ENCODE peak calls at places on chromosomes 13 and 19, in nine cellular contexts. L is aorta, K is epithelial cell of proximal tubule, T is HTR-8/SVneo, E is fibroblast of mammary gland, X is T follicular helper cell, M is ovary, C is lower lobe of right lung, H is AG10803. O is an unnamed sample.

GRCh38 chr13:26132756-26133155 is 80.9 kb upstream of the SHISA2 start:
- DNase-seq in L (no peak), K (no peak), T (peak; percentile 8), E (peak; percentile 6), X (no peak), M (no peak), C (no peak), H (peak; percentile 6), O (peak; percentile 1)

GRCh38 chr19:16000024-16000687 is 51.3 kb downstream of the OR10H4 start:
- DNase-seq in L (no peak), K (no peak), T (no peak), E (no peak), X (no peak), M (no peak), C (no peak), H (no peak), O (no peak)

GRCh38 chr13:44471686-44472085 is 98.1 kb downstream of the SERP2 start:
- DNase-seq in L (no peak), K (no peak), T (no peak), E (peak; percentile 31), X (no peak), M (no peak), C (no peak), H (peak; percentile 26), O (peak; percentile 63)

GRCh38 chr13:41004875-41005693 is 14.0 kb downstream of the ELF1 start:
- DNase-seq in L (no peak), K (no peak), T (no peak), E (no peak), X (no peak), M (no peak), C (no peak), H (peak; percentile 15), O (no peak)

GRCh38 chr19:32457540-32457939 is 52.0 kb downstream of the DPY19L3 start:
- DNase-seq in L (no peak), K (no peak), T (no peak), E (no peak), X (no peak), M (no peak), C (no peak), H (no peak), O (no peak)

GRCh38 chr13:80131204-80131603 is 209.7 kb downstream of the SPRY2 start:
- DNase-seq in L (peak; percentile 86), K (no peak), T (peak; percentile 21), E (peak; percentile 76), X (no peak), M (peak; percentile 34), C (peak; percentile 88), H (peak; percentile 43), O (peak; percentile 49)

GRCh38 chr19:10655457-10656312 is 1.5 kb downstream of the ILF3 start:
- DNase-seq in L (no peak), K (no peak), T (no peak), E (peak; percentile 25), X (no peak), M (no peak), C (no peak), H (peak; percentile 57), O (peak; percentile 27)

GRCh38 chr19:39057615-39058014 is 25.3 kb upstream of the FBXO27 start:
- DNase-seq in L (no peak), K (no peak), T (no peak), E (no peak), X (no peak), M (no peak), C (no peak), H (no peak), O (no peak)

GRCh38 chr19:40025938-40026596 is 29.2 kb downstream of the ZNF546 start:
- DNase-seq in L (no peak), K (no peak), T (no peak), E (no peak), X (no peak), M (no peak), C (no peak), H (no peak), O (no peak)

GRCh38 chr13:68048802-68049359 is 818.7 kb upstream of the PCDH9 start:
- DNase-seq in L (no peak), K (no peak), T (no peak), E (no peak), X (no peak), M (no peak), C (no peak), H (no peak), O (no peak)

GRCh38 chr19:39160889-39161672 is 35.5 kb downstream of the PAK4 start:
- DNase-seq in L (no peak), K (no peak), T (no peak), E (peak; percentile 90), X (no peak), M (no peak), C (no peak), H (peak; percentile 33), O (peak; percentile 24)

GRCh38 chr19:3604227-3604986 is 2.3 kb downstream of the TBXA2R start:
- DNase-seq in L (peak; percentile 78), K (no peak), T (no peak), E (no peak), X (no peak), M (no peak), C (no peak), H (no peak), O (no peak)

GRCh38 chr13:33976965-33977364 is 159.0 kb downstream of the RFC3 start:
- DNase-seq in L (no peak), K (no peak), T (no peak), E (no peak), X (no peak), M (no peak), C (no peak), H (no peak), O (no peak)

GRCh38 chr13:35906636-35907035 is 224.5 kb downstream of the DCLK1 start:
- DNase-seq in L (no peak), K (no peak), T (no peak), E (no peak), X (no peak), M (no peak), C (no peak), H (no peak), O (no peak)

GRCh38 chr13:85095887-85096286 is 703.3 kb downstream of the SLITRK6 start:
- DNase-seq in L (no peak), K (no peak), T (no peak), E (no peak), X (no peak), M (no peak), C (no peak), H (no peak), O (no peak)

GRCh38 chr19:35031072-35031881 is 1.0 kb downstream of the SCN1B start:
- DNase-seq in L (no peak), K (no peak), T (peak; percentile 66), E (no peak), X (no peak), M (peak; percentile 46), C (no peak), H (peak; percentile 9), O (peak; percentile 14)